ENCODE peak calls at places on chromosomes 16 and 17, in eight cellular contexts. X, Z, C, T, E, W, D and F are unnamed samples. For H3K4me1 and H3K27me3, the result is how much of the 10 kb centered on the place peaks cover.

GRCh38 chr17:75822119-75822799 is 21.9 kb downstream of the UNC13D start:
- DNase-seq in X (no peak), Z (no peak), C (peak), T (peak), E (no peak), W (no peak), D (no peak), F (no peak)

GRCh38 chr16:17177242-17177967 is 293.4 kb downstream of the XYLT1 start:
- DNase-seq in X (no peak), Z (no peak), C (no peak), T (no peak), E (no peak), W (no peak), D (no peak), F (no peak)

GRCh38 chr17:6818938-6819337 is 12.6 kb downstream of the TEKT1 start:
- DNase-seq in X (no peak), Z (no peak), C (no peak), T (no peak), E (no peak), W (no peak), D (no peak), F (no peak)

GRCh38 chr16:18984425-18985005 is 781 bp downstream of the TMC7 start:
- DNase-seq in X (no peak), Z (no peak), C (no peak), T (no peak), E (no peak), W (no peak), D (no peak), F (no peak)

GRCh38 chr16:54318941-54319340 is 32.4 kb upstream of the IRX3 start:
- DNase-seq in X (peak), Z (no peak), C (no peak), T (no peak), E (no peak), W (no peak), D (no peak), F (no peak)

GRCh38 chr16:70331588-70332358 is 14.9 kb upstream of the DDX19A start:
- DNase-seq in X (no peak), Z (peak), C (no peak), T (no peak), E (no peak), W (peak), D (peak), F (no peak)

GRCh38 chr16:56773531-56773930 is 43.6 kb downstream of the NUP93 start:
- DNase-seq in X (peak), Z (no peak), C (no peak), T (no peak), E (no peak), W (no peak), D (no peak), F (no peak)

GRCh38 chr17:79630120-79630519 is 19.3 kb upstream of the RBFOX3 start:
- DNase-seq in X (no peak), Z (no peak), C (peak), T (no peak), E (peak), W (no peak), D (no peak), F (peak)

GRCh38 chr17:60127068-60128064 is 22.4 kb upstream of the CA4 start:
- DNase-seq in X (no peak), Z (no peak), C (no peak), T (no peak), E (peak), W (no peak), D (no peak), F (peak)

GRCh38 chr16:81190667-81191066 is 47.8 kb upstream of the BCO1 start:
- DNase-seq in X (peak), Z (no peak), C (no peak), T (no peak), E (no peak), W (peak), D (no peak), F (no peak)

GRCh38 chr16:88619859-88620655 is 18.3 kb upstream of the IL17C start:
- DNase-seq in X (peak), Z (no peak), C (no peak), T (peak), E (no peak), W (peak), D (no peak), F (no peak)

GRCh38 chr16:68902376-68903345 is 59.3 kb downstream of the TANGO6 start:
- DNase-seq in X (peak), Z (peak), C (no peak), T (no peak), E (no peak), W (peak), D (peak), F (no peak)

GRCh38 chr17:9258115-9259020 is 237.1 kb downstream of the NTN1 start:
- DNase-seq in X (no peak), Z (no peak), C (no peak), T (no peak), E (no peak), W (no peak), D (peak), F (no peak)

GRCh38 chr16:85381738-85382592 is 231.2 kb upstream of the GSE1 start:
- DNase-seq in X (no peak), Z (no peak), C (no peak), T (no peak), E (no peak), W (no peak), D (peak), F (no peak)

GRCh38 chr17:50472286-50472685 is 3.6 kb upstream of the CHAD start:
- DNase-seq in X (no peak), Z (no peak), C (no peak), T (no peak), E (no peak), W (no peak), D (no peak), F (no peak)

GRCh38 chr16:30715777-30716445 is 16.9 kb downstream of the SRCAP start:
- DNase-seq in X (no peak), Z (no peak), C (no peak), T (peak), E (no peak), W (no peak), D (no peak), F (no peak)

GRCh38 chr17:74950207-74950606 is 14.5 kb downstream of the OTOP3 start:
- DNase-seq in X (peak), Z (no peak), C (no peak), T (no peak), E (no peak), W (no peak), D (no peak), F (no peak)

GRCh38 chr16:57893559-57894389 is 77.2 kb downstream of the CNGB1 start:
- DNase-seq in X (peak), Z (peak), C (no peak), T (no peak), E (no peak), W (peak), D (no peak), F (no peak)

GRCh38 chr17:40290629-40291296 is 3.1 kb downstream of the CDC6 start:
- DNase-seq in X (peak), Z (peak), C (peak), T (peak), E (no peak), W (peak), D (peak), F (peak)

GRCh38 chr16:27444015-27444414 is 42.0 kb downstream of the IL21R start:
- DNase-seq in X (no peak), Z (no peak), C (no peak), T (no peak), E (no peak), W (peak), D (no peak), F (peak)

GRCh38 chr16:12749076-12749475 is 54.6 kb downstream of the CPPED1 start:
- DNase-seq in X (no peak), Z (no peak), C (no peak), T (no peak), E (no peak), W (no peak), D (no peak), F (no peak)

GRCh38 chr16:85428899-85429775 is 184.0 kb upstream of the GSE1 start:
- DNase-seq in X (no peak), Z (no peak), C (peak), T (no peak), E (no peak), W (no peak), D (no peak), F (no peak)

GRCh38 chr16:85595299-85595661 is 17.8 kb upstream of the GSE1 start:
- DNase-seq in X (no peak), Z (no peak), C (no peak), T (no peak), E (no peak), W (no peak), D (no peak), F (no peak)

GRCh38 chr16:74774223-74775139 is at the start of gene FA2H:
- DNase-seq in X (peak), Z (peak), C (no peak), T (peak), E (no peak), W (peak), D (peak), F (no peak)

GRCh38 chr17:43671075-43671692 is 9.5 kb upstream of the MEOX1 start:
- DNase-seq in X (peak), Z (no peak), C (peak), T (no peak), E (no peak), W (no peak), D (no peak), F (no peak)

GRCh38 chr16:56708418-56708817 is 21.5 kb upstream of the NUP93 start:
- DNase-seq in X (no peak), Z (peak), C (no peak), T (peak), E (no peak), W (no peak), D (no peak), F (no peak)

GRCh38 chr17:38361700-38362465 is 10.2 kb downstream of the SOCS7 start:
- DNase-seq in X (peak), Z (no peak), C (no peak), T (no peak), E (no peak), W (no peak), D (no peak), F (no peak)

GRCh38 chr17:38357488-38358123 is 6.0 kb downstream of the SOCS7 start:
- DNase-seq in X (no peak), Z (no peak), C (no peak), T (no peak), E (no peak), W (no peak), D (no peak), F (no peak)

GRCh38 chr17:38363016-38363415 is 11.4 kb downstream of the SOCS7 start:
- DNase-seq in X (no peak), Z (no peak), C (no peak), T (no peak), E (no peak), W (no peak), D (no peak), F (no peak)

GRCh38 chr17:38355256-38355655 is 3.6 kb downstream of the SOCS7 start:
- DNase-seq in X (no peak), Z (no peak), C (no peak), T (no peak), E (no peak), W (no peak), D (no peak), F (no peak)

DNA sequence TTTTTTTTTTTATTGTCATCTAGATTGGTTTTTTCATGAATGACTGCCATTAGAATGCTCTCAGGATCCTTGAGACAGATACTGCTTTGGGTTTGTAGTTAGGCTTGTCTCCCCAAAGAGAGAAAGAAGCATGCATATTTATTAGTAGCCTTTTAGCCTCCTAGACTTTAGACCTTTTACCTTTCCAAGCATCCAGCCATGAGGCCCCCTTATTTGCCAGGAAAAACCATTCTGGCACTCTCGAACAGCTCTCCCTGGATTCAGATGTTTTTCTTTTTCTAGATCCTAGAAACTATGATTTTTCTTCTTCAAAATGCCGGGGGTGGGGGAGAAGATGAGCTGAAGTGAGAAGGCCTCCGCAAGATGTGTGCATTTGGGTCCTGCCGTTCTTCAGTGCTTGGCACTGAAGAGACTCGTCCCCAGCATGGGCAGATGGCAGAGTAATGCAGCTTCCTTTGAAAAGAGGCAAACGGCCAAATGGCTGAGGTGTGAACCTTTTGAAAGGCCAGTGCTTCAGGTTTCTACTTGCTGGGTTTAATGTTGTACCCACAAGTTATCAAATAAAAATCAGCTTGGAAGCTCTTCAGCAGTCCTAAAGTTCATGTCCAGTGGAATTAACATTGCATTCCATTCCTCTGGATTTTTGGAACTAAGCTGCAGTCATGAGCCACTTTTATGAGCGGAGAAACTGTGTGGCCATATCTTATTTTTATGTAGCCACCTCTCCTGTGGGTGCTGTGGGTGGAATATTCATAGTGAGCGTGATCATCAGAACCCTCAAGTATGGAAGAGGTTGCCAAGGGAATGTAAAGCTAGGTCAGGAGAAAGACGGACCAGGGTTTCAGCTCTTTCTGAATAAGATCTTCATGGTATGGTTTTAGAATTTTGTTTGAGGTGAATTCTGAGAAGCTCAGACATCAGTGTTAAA is 7.2 kb downstream of the SOCS7 start:
- DNase-seq in X (no peak), Z (no peak), C (no peak), T (no peak), E (no peak), W (no peak), D (no peak), F (no peak)
- H3K4me1 ChIP-seq in X (under half), Z (under half), C (under half), T (under half), E (half or more), W (under half), D (under half), F (half or more)

GRCh38 chr17:5282639-5283217 is 644 bp downstream of the RABEP1 start:
- DNase-seq in X (no peak), Z (peak), C (peak), T (no peak), E (no peak), W (peak), D (peak), F (peak)
- H3K27ac ChIP-seq in X (no peak), Z (no peak), C (peak), T (no peak), E (peak), W (peak), D (no peak), F (peak)

DNA sequence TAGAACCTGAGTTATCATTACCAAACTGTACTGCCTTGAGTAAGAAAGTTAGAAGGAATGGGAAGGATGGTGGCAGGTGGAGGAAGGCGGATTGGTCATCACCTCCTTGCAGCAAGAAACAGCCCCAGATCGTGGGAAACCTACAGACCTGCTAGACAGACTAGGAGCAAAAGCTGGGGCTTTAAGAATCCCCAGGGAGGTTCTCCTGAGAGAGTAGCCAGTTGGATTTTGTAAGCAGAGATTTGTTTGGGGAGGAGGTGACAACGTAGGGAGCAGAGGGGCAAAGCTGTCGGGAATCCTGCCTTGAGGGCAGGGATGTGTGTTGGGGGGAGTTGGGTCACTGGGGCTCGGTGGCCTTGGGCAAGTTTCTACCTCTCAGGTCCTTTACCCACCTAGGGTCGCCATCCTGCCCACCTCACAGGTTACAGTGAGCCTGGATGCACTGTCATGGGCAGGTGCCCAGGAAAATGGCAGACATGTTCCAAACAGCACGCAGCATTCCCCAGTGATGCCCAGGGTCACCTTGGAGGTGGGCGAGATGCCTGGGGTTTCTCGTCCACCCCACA is 49.2 kb upstream of the STH start:
- DNase-seq in X (no peak), Z (no peak), C (no peak), T (no peak), E (no peak), W (no peak), D (peak), F (no peak)
- H3K27me3 ChIP-seq in X (under half), Z (under half), C (under half), T (under half), E (under half), W (under half), D (under half), F (under half)

DNA sequence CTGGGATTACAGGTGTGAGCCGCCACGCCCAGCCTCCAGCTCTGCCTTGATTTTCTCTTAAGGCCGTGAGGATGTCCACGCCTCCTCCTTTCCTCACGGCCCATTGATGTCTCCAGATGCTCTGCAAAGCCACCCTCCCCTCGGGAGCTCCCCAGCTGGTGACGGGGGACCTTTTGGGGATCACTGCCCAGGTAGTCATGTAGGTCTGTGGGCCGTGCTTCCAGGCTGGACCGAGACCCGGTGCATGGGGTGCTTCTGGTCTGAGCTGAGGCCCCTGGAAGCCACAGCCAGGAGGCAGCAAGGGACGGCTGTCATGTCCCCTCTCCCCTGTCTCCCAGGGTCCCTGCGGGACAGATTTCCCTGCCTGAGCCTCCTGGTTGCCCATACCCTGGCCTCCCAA is 277.8 kb downstream of the SEC14L1 start:
- DNase-seq in X (no peak), Z (no peak), C (no peak), T (no peak), E (no peak), W (no peak), D (no peak), F (no peak)
- H3K4me1 ChIP-seq in X (under half), Z (under half), C (under half), T (half or more), E (under half), W (under half), D (under half), F (half or more)

GRCh38 chr16:23784811-23785447 is 30.1 kb downstream of the CHP2 start:
- DNase-seq in X (no peak), Z (no peak), C (no peak), T (no peak), E (no peak), W (peak), D (peak), F (no peak)

GRCh38 chr16:23786964-23787571 is 32.2 kb downstream of the CHP2 start:
- DNase-seq in X (no peak), Z (peak), C (no peak), T (no peak), E (no peak), W (no peak), D (no peak), F (no peak)

GRCh38 chr16:23785842-23786241 is 31.0 kb downstream of the CHP2 start:
- DNase-seq in X (no peak), Z (no peak), C (no peak), T (no peak), E (no peak), W (no peak), D (no peak), F (no peak)

GRCh38 chr16:23781176-23781575 is 26.4 kb downstream of the CHP2 start:
- DNase-seq in X (no peak), Z (no peak), C (no peak), T (no peak), E (no peak), W (no peak), D (no peak), F (no peak)
- H3K27ac ChIP-seq in X (no peak), Z (no peak), C (no peak), T (no peak), E (no peak), W (no peak), D (no peak), F (no peak)

DNA sequence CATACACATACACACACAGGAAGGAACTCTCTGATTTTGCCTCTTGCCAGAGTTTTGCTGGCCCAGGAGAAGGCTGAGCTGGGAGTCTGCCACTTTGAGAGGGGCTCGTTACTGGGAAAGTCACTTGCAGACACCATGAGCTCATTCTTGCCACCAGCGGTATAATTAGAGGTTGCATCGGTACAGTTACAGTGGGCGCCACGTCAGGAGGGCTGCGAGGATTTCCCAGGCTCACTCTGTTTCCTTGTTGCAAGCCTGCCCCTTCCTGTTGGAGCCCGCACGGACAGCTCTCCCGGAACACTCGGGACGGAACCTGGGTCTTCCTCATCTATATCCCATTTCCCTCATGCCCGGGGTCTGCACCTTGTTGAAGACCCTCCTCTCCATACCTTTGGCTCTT is 3.1 kb upstream of the SDK2 start:
- DNase-seq in X (no peak), Z (no peak), C (no peak), T (no peak), E (no peak), W (no peak), D (no peak), F (no peak)
- H3K27me3 ChIP-seq in X (half or more), Z (half or more), C (under half), T (under half), E (under half), W (under half), D (under half), F (half or more)

DNA sequence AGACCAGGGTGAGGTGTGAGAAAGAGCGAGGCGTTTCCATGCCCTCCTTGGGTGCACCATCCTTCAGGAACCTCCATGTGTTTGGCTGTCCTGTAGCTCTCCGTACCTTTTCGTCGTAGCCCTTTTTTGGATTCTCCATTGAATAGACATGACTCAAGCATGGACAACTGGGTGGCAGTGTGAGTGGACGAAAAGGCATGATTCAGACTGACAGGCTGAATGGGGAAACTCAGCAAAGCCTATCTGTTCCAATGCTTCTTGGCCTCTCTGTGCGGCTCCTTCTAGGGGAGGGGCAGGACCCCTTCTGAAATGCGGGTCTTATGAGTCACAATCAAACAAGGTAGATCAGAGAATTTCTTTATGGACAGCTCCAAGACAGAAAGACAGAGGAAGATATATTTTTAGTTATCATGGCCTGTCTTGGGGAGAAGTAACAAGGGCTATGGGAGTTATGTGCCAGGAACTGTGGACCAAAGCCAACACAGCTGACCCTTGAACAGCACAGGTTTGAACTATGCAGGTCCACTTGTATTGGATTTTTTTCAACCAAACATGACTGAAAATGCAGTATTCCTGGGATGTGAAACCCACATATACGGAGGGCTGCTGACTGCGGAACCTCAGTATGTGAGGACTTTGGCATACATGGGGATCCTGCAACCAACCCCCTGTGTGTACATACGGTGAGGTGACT is 22.9 kb downstream of the ADORA2B start:
- DNase-seq in X (no peak), Z (no peak), C (peak), T (no peak), E (no peak), W (no peak), D (no peak), F (no peak)
- H3K4me1 ChIP-seq in X (half or more), Z (under half), C (under half), T (under half), E (under half), W (under half), D (under half), F (under half)